ENCODE peak calls at places on chromosome 21, in ten cellular contexts. J is body of pancreas; F is CD8-positive, alpha-beta memory T cell; Q is H1; T is MM.1S; S is pancreas; G is GM23248; D is CD4-positive, alpha-beta memory T cell; B is tibial artery; A is left ventricle myocardium inferior. W is an unnamed sample. For H3K4me1, the result is how much of the 10 kb centered on the place peaks cover.

GRCh38 chr21:45323487-45324380 is 36.0 kb upstream of the POFUT2 start:
- DNase-seq in Q (peak), G (peak), D (no peak), B (peak), A (peak), T (no peak), F (no peak), J (peak), S (peak), W (no peak)

GRCh38 chr21:18913914-18914313 is 510.3 kb upstream of the TMPRSS15 start:
- DNase-seq in F (no peak), D (no peak), T (no peak), B (no peak), S (no peak), A (no peak), J (no peak), Q (no peak), G (no peak), W (no peak)

GRCh38 chr21:21210552-21210951 is 212.3 kb downstream of the NCAM2 start:
- DNase-seq in G (no peak), F (no peak), Q (no peak), A (no peak), D (no peak), B (no peak), S (no peak), T (no peak), J (no peak), W (no peak)

GRCh38 chr21:46100426-46100825 is 2.5 kb downstream of the COL6A2 start:
- DNase-seq in G (peak), A (no peak), T (no peak), B (no peak), F (no peak), S (no peak), D (no peak), Q (no peak), J (peak), W (peak)

GRCh38 chr21:43193651-43194302 is 25.0 kb downstream of the CRYAA start:
- DNase-seq in Q (no peak), G (peak), F (no peak), B (no peak), T (no peak), J (no peak), D (no peak), A (peak), S (no peak), W (no peak)

GRCh38 chr21:46154955-46155513 is 345 bp downstream of the FTCD start:
- DNase-seq in F (no peak), D (no peak), J (peak), G (no peak), A (no peak), T (no peak), B (peak), Q (peak), S (peak), W (no peak)

GRCh38 chr21:28952686-28953085 is 40.0 kb downstream of the LTN1 start:
- DNase-seq in Q (no peak), G (no peak), B (no peak), J (no peak), F (no peak), T (no peak), D (no peak), S (no peak), A (no peak), W (no peak)

GRCh38 chr21:39108291-39109162 is 74.7 kb downstream of the PSMG1 start:
- DNase-seq in B (no peak), T (no peak), F (no peak), D (no peak), A (no peak), J (no peak), Q (peak), S (no peak), G (no peak), W (no peak)

GRCh38 chr21:28336299-28336698 is 656.4 kb downstream of the LTN1 start:
- DNase-seq in A (no peak), J (peak), B (no peak), S (no peak), F (no peak), G (peak), D (no peak), T (peak), Q (no peak), W (no peak)

GRCh38 chr21:24840287-24840686 is 767.0 kb downstream of the MRPL39 start:
- DNase-seq in G (no peak), D (no peak), A (no peak), S (peak), J (no peak), T (no peak), F (no peak), Q (peak), B (no peak), W (no peak)

GRCh38 chr21:39097335-39097861 is 85.9 kb downstream of the PSMG1 start:
- DNase-seq in G (no peak), T (no peak), A (peak), B (peak), D (no peak), F (no peak), J (no peak), S (no peak), Q (no peak), W (no peak)

GRCh38 chr21:36813071-36813470 is 114.2 kb downstream of the SIM2 start:
- DNase-seq in S (no peak), J (no peak), G (peak), A (no peak), T (no peak), F (no peak), Q (no peak), D (no peak), B (no peak), W (no peak)

GRCh38 chr21:39232926-39233325 is 49.7 kb upstream of the PSMG1 start:
- DNase-seq in A (no peak), B (no peak), T (no peak), S (no peak), D (no peak), G (peak), Q (no peak), F (no peak), J (no peak), W (no peak)

GRCh38 chr21:38380391-38381137 is 117.7 kb downstream of the ERG start:
- DNase-seq in T (no peak), S (no peak), Q (no peak), G (peak), B (no peak), F (no peak), D (no peak), A (no peak), J (no peak), W (no peak)

GRCh38 chr21:45319461-45320211 is 31.9 kb upstream of the POFUT2 start:
- DNase-seq in Q (no peak), S (no peak), D (no peak), B (peak), G (peak), F (no peak), A (peak), J (peak), T (no peak), W (no peak)

GRCh38 chr21:42834730-42835191 is 44.6 kb downstream of the WDR4 start:
- DNase-seq in F (no peak), G (no peak), J (no peak), S (no peak), D (no peak), B (no peak), A (no peak), T (no peak), Q (peak), W (peak)

GRCh38 chr21:25556087-25556486 is 51.2 kb downstream of the MRPL39 start:
- DNase-seq in J (no peak), B (no peak), Q (no peak), F (no peak), S (no peak), T (no peak), D (no peak), A (no peak), G (peak), W (no peak)

GRCh38 chr21:46559291-46559983 is 45.4 kb downstream of the S100B start:
- DNase-seq in G (no peak), T (no peak), S (no peak), B (no peak), D (peak), Q (peak), J (no peak), F (peak), A (no peak), W (peak)

GRCh38 chr21:45445369-45445768 is 40.4 kb downstream of the COL18A1 start:
- DNase-seq in T (no peak), F (no peak), D (no peak), Q (no peak), J (no peak), B (no peak), A (no peak), S (no peak), G (no peak), W (no peak)

GRCh38 chr21:45872471-45872870 is 109.1 kb upstream of the COL6A1 start:
- DNase-seq in D (no peak), Q (no peak), B (peak), F (no peak), J (no peak), T (no peak), A (no peak), G (no peak), S (no peak), W (no peak)

GRCh38 chr21:46599251-46599572 is 5.7 kb downstream of the S100B start:
- DNase-seq in S (no peak), B (no peak), G (peak), A (no peak), T (no peak), Q (no peak), J (no peak), D (no peak), F (no peak), W (no peak)

GRCh38 chr21:36744560-36745231 is 45.8 kb downstream of the SIM2 start:
- DNase-seq in S (peak), Q (no peak), J (peak), F (no peak), G (no peak), A (peak), D (no peak), T (no peak), B (no peak), W (no peak)

GRCh38 chr21:31750843-31751242 is 18.9 kb upstream of the SCAF4 start:
- DNase-seq in B (no peak), A (no peak), J (no peak), D (no peak), Q (no peak), S (no peak), G (peak), T (no peak), F (no peak), W (no peak)

GRCh38 chr21:39144191-39144590 is 39.1 kb downstream of the PSMG1 start:
- DNase-seq in S (no peak), F (no peak), G (no peak), A (no peak), J (no peak), Q (no peak), B (no peak), D (no peak), T (no peak), W (no peak)

GRCh38 chr21:29342394-29342957 is 43.8 kb downstream of the BACH1 start:
- DNase-seq in J (peak), T (no peak), S (peak), B (peak), G (peak), Q (no peak), A (peak), D (no peak), F (no peak), W (no peak)

GRCh38 chr21:45590726-45591618 is 48.7 kb upstream of the SLC19A1 start:
- DNase-seq in S (peak), T (no peak), B (no peak), Q (no peak), A (peak), G (peak), J (no peak), D (peak), F (peak), W (no peak)

GRCh38 chr21:38822754-38823374 is 17.1 kb downstream of the ETS2 start:
- DNase-seq in D (no peak), G (no peak), T (no peak), F (no peak), Q (peak), B (no peak), A (no peak), J (no peak), S (no peak), W (no peak)

GRCh38 chr21:37863842-37864241 is 52.4 kb downstream of the KCNJ6 start:
- DNase-seq in S (no peak), B (no peak), J (no peak), D (no peak), A (no peak), G (no peak), F (no peak), T (no peak), Q (no peak), W (no peak)

GRCh38 chr21:37071561-37072238 is 1.2 kb downstream of the PIGP start:
- DNase-seq in G (peak), F (no peak), D (no peak), A (peak), Q (no peak), J (peak), S (peak), B (peak), T (no peak), W (no peak)

GRCh38 chr21:26686278-26686677 is 113.2 kb upstream of the CYYR1 start:
- DNase-seq in B (no peak), D (peak), F (no peak), G (peak), T (peak), J (peak), Q (no peak), A (no peak), S (no peak), W (no peak)

GRCh38 chr21:29377266-29377665 is 78.5 kb downstream of the BACH1 start:
- DNase-seq in J (no peak), T (no peak), G (no peak), Q (no peak), B (no peak), S (no peak), A (no peak), F (no peak), D (no peak), W (no peak)

GRCh38 chr21:36676039-36676950 is 22.6 kb upstream of the SIM2 start:
- DNase-seq in G (no peak), F (no peak), J (no peak), Q (no peak), B (no peak), A (no peak), D (no peak), S (no peak), T (no peak), W (no peak)

GRCh38 chr21:45457161-45457831 is 52.3 kb downstream of the COL18A1 start:
- DNase-seq in J (no peak), A (no peak), S (peak), G (no peak), T (no peak), D (no peak), Q (no peak), F (no peak), B (no peak), W (no peak)

GRCh38 chr21:32338209-32338921 is 39.7 kb downstream of the MRAP start:
- DNase-seq in A (no peak), J (no peak), S (no peak), Q (no peak), D (no peak), B (no peak), G (no peak), F (no peak), T (no peak), W (no peak)

GRCh38 chr21:32096411-32096810 is 182.4 kb downstream of the MIS18A start:
- DNase-seq in J (no peak), A (no peak), D (no peak), G (peak), Q (peak), S (no peak), B (no peak), T (peak), F (no peak), W (no peak)

GRCh38 chr21:31658053-31658452 is 1.4 kb upstream of the SOD1 start:
- DNase-seq in T (no peak), A (no peak), F (no peak), J (no peak), S (no peak), B (no peak), Q (no peak), D (no peak), G (no peak), W (no peak)

GRCh38 chr21:15740383-15740782 is 10.6 kb downstream of the USP25 start:
- DNase-seq in T (no peak), Q (no peak), S (no peak), A (no peak), F (no peak), B (no peak), D (no peak), G (no peak), J (no peak), W (no peak)
- H3K4me1 ChIP-seq in T (under half), Q (under half), S (under half), A (half or more), F (half or more), B (half or more), D (half or more), G (under half), J (under half), W (half or more)

DNA sequence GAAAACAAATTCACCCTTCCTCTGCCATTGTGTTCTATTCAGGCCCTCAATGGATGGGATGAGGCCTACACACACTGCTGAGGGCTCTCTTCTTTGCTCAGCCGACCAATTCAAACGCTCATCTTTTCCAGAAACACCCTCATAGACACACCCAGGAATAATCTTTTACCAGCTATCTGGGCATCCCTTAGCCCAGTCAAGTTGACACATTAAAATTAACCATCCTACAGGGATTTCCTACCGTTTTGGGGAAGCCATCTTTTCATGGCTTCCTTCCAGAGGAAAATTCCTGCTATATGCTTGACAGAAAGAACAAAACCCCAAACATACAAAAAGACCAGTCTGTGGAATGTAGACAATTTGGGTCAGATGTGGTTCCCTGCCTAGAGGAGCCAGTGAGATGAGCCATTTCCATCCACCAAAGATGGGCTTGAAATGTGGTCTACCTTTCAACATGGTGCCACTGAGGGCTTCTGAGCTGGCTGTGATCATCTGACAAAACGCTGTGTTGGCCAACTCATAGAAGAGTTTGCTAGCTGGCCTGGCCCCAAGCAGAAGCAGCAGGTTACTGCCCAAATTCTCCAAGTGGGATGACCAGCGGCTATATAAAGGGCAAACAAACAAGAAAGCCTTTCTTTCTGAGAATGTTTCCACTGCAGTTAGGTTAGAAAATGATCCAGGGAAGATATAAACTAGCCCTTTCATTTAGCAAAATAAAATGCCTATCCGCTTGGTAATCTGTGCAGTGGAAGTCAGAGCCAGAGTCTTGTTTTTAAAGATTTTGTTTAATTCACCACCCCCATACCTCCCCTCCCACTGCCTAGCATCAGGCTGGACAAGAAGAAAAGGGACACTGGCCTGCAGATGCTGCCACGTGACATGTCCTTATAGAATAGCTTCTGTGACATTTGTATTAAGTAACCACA is 69.1 kb upstream of the MRPS6 start:
- DNase-seq in F (no peak), D (no peak), B (no peak), S (no peak), T (no peak), J (no peak), Q (no peak), A (no peak), G (peak), W (no peak)
- H3K27ac ChIP-seq in F (no peak), D (no peak), B (peak), S (no peak), T (no peak), J (no peak), Q (no peak), A (peak), G (no peak), W (peak)

GRCh38 chr21:44299458-44300261 is at the start of gene PFKL:
- DNase-seq in T (peak), F (peak), Q (peak), A (peak), B (peak), D (peak), J (peak), S (peak), G (peak), W (no peak)
- H3K4me1 ChIP-seq in T (under half), F (half or more), Q (under half), A (half or more), B (half or more), D (half or more), J (half or more), S (under half), G (under half), W (half or more)

GRCh38 chr21:16587141-16587570 is 857.4 kb downstream of the USP25 start:
- DNase-seq in B (peak), D (no peak), T (peak), S (peak), J (peak), A (peak), G (peak), Q (no peak), F (no peak), W (no peak)
- H3K27ac ChIP-seq in B (peak), D (no peak), T (peak), S (no peak), J (peak), A (peak), G (peak), Q (no peak), F (no peak), W (peak)

GRCh38 chr21:35481005-35481404 is 431.9 kb upstream of the RUNX1 start:
- DNase-seq in A (no peak), Q (no peak), G (no peak), D (no peak), B (no peak), T (no peak), F (no peak), J (no peak), S (no peak), W (no peak)
- H3K4me1 ChIP-seq in A (under half), Q (under half), G (under half), D (under half), B (under half), T (under half), F (under half), J (under half), S (under half), W (under half)

DNA sequence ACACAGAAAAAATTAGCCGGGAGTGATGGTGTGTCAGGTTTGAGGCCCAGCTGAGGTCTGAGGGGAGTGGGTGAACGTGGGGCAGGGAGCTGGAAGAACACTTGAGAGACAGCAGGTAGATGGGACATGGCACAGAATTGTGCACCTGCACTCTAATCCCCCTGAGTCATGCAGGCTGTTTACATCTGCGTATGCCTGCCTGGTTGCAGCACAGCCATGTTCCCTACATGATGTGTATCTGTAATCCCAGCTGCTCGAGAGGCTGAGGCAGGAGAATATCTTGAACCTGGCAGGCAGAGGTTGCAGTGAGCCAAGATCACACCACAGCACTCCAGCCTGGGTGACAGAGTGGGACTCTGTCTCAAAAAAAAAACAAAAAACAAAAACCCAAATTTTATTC is 44.8 kb downstream of the ATP5PO start:
- DNase-seq in J (no peak), F (no peak), A (no peak), T (no peak), Q (no peak), D (no peak), G (no peak), B (no peak), S (no peak), W (no peak)
- H3K27ac ChIP-seq in J (no peak), F (no peak), A (no peak), T (no peak), Q (no peak), D (no peak), G (no peak), B (no peak), S (no peak), W (no peak)

DNA sequence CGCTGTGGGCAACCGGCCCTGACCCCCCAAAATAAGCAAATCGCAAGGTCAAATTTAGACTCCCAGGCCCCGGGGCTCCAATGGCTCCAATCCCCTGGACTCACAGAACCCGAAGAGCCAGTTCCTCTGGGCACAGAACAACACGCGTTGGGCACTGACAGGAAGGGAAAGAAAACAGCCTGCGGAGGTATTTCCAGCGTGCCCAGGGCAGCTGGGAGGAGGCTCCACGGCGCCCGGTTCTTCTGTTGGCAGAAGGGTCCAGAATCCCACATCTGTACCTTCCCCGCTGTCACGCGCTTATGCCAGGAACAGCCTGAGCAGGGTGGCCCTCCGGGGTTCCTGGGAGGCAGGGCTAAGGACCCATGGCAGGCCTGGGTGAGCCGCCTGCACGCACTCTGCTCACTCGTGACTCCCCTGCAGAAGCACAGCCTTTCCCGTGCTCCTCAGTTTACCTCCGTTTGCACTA is 85.5 kb downstream of the RIPK4 start:
- DNase-seq in G (no peak), D (no peak), A (no peak), T (no peak), J (peak), S (peak), B (no peak), Q (no peak), F (no peak), W (no peak)
- H3K4me1 ChIP-seq in G (under half), D (under half), A (under half), T (under half), J (half or more), S (half or more), B (under half), Q (under half), F (under half), W (under half)